ENCODE peak calls at places on chromosome 1, in five cellular contexts. Z is heart left ventricle, K is lower leg skin, L is prostate gland, F is bronchial epithelial cell. R is an unnamed sample.
A peak's percentile ranks its signal among the peaks of the same experiment; 100 is the strongest.

GRCh38 chr1:205998457-205999241 is 4.5 kb downstream of the RAB7B start:
- DNase-seq in K (peak; percentile 68), L (no peak), F (no peak), Z (no peak), R (no peak)

GRCh38 chr1:31939484-31940329 is 1.5 kb upstream of the PTP4A2 start:
- DNase-seq in F (peak; percentile 84), Z (no peak), L (no peak), K (peak; percentile 87), R (peak; percentile 65)

GRCh38 chr1:230917284-230918135 is 49.2 kb upstream of the C1orf198 start:
- DNase-seq in Z (peak; percentile 61), L (peak; percentile 53), F (peak; percentile 58), K (peak; percentile 94), R (peak; percentile 60)

GRCh38 chr1:16215882-16216753 is 3.7 kb upstream of the ARHGEF19 start:
- DNase-seq in K (peak; percentile 94), L (peak; percentile 71), F (peak; percentile 83), Z (peak; percentile 93), R (peak; percentile 57)

GRCh38 chr1:186985889-186986491 is 157.2 kb downstream of the PLA2G4A start:
- DNase-seq in L (peak; percentile 16), K (no peak), F (peak; percentile 65), Z (no peak), R (no peak)

GRCh38 chr1:158283965-158284364 is 5.8 kb upstream of the CD1C start:
- DNase-seq in Z (no peak), F (peak; percentile 5), L (no peak), K (no peak), R (no peak)

GRCh38 chr1:81231729-81232038 is 569.0 kb upstream of the ADGRL2 start:
- DNase-seq in L (no peak), F (peak; percentile 55), Z (no peak), K (no peak), R (no peak)

GRCh38 chr1:17802164-17802563 is 47.0 kb downstream of the ACTL8 start:
- DNase-seq in Z (no peak), K (peak; percentile 74), L (no peak), F (no peak), R (no peak)

GRCh38 chr1:2609271-2610035 is 22.9 kb downstream of the PRXL2B start:
- DNase-seq in L (no peak), F (no peak), K (peak; percentile 79), Z (no peak), R (no peak)

GRCh38 chr1:110034040-110034450 is 379 bp upstream of the STRIP1 start:
- DNase-seq in K (no peak), Z (no peak), L (no peak), F (no peak), R (no peak)

GRCh38 chr1:94298861-94299260 is 61.5 kb upstream of the ARHGAP29 start:
- DNase-seq in K (no peak), L (no peak), Z (no peak), F (no peak), R (no peak)

GRCh38 chr1:246398126-246398813 is 108.8 kb downstream of the SMYD3 start:
- DNase-seq in Z (no peak), L (no peak), F (no peak), K (no peak), R (no peak)

GRCh38 chr1:117387060-117387633 is 19.9 kb downstream of the MAN1A2 start:
- DNase-seq in F (no peak), L (no peak), Z (no peak), K (no peak), R (no peak)

GRCh38 chr1:38094711-38095336 is 48.2 kb upstream of the POU3F1 start:
- DNase-seq in L (no peak), F (no peak), Z (no peak), K (no peak), R (no peak)

GRCh38 chr1:44890007-44890406 is 47.0 kb upstream of the PTCH2 start:
- DNase-seq in F (no peak), L (no peak), K (no peak), Z (no peak), R (no peak)

GRCh38 chr1:25707280-25708016 is 90.9 kb downstream of the MAN1C1 start:
- DNase-seq in L (no peak), K (peak; percentile 58), Z (no peak), F (peak; percentile 66), R (no peak)

GRCh38 chr1:204812842-204813241 is 57.8 kb upstream of the NFASC start:
- DNase-seq in L (no peak), F (no peak), Z (no peak), K (no peak), R (no peak)
- TF ChIP-seq CTCF in L (no peak), F (no peak), Z (no peak), K (no peak), R (no peak)

DNA sequence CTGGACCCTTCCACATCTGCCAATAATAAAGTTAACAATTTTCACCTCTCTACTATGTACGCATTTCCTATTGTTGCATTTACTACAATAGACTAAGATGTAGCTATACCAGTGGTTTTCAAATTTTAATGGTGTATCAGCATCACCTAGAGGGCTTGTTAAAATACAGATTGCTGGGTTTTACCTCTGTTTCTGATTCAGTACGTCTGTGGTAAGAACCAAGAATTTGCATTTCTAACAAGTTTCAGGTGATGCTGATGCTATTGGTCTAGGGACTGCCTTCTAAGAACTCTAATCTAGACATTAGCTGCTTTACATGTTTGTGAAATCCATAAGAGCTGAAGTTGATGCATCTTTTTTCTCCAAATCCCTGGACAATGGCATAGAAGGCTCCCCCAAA is 59.7 kb downstream of the ERICH3 start:
- DNase-seq in Z (no peak), K (no peak), L (no peak), F (no peak), R (no peak)
- TF ChIP-seq CTCF in Z (no peak), K (no peak), L (no peak), F (no peak), R (no peak)

GRCh38 chr1:98046031-98046641 is 125.3 kb upstream of the DPYD start:
- DNase-seq in F (no peak), L (no peak), K (no peak), Z (no peak), R (no peak)

GRCh38 chr1:98049370-98050115 is 128.7 kb upstream of the DPYD start:
- DNase-seq in L (no peak), K (no peak), Z (no peak), F (no peak), R (no peak)

GRCh38 chr1:98051065-98051675 is 130.3 kb upstream of the DPYD start:
- DNase-seq in L (peak; percentile 47), F (peak; percentile 74), Z (peak; percentile 57), K (peak; percentile 91), R (peak; percentile 55)

GRCh38 chr1:98045211-98046030 is 124.6 kb upstream of the DPYD start:
- DNase-seq in L (no peak), K (no peak), F (peak; percentile 39), Z (no peak), R (no peak)

GRCh38 chr1:98048234-98048633 is 127.4 kb upstream of the DPYD start:
- DNase-seq in K (peak; percentile 91), F (peak; percentile 67), Z (peak; percentile 72), L (peak; percentile 60), R (peak; percentile 66)
- TF ChIP-seq CTCF in K (no peak), F (peak; percentile 23), Z (no peak), L (no peak), R (no peak)

DNA sequence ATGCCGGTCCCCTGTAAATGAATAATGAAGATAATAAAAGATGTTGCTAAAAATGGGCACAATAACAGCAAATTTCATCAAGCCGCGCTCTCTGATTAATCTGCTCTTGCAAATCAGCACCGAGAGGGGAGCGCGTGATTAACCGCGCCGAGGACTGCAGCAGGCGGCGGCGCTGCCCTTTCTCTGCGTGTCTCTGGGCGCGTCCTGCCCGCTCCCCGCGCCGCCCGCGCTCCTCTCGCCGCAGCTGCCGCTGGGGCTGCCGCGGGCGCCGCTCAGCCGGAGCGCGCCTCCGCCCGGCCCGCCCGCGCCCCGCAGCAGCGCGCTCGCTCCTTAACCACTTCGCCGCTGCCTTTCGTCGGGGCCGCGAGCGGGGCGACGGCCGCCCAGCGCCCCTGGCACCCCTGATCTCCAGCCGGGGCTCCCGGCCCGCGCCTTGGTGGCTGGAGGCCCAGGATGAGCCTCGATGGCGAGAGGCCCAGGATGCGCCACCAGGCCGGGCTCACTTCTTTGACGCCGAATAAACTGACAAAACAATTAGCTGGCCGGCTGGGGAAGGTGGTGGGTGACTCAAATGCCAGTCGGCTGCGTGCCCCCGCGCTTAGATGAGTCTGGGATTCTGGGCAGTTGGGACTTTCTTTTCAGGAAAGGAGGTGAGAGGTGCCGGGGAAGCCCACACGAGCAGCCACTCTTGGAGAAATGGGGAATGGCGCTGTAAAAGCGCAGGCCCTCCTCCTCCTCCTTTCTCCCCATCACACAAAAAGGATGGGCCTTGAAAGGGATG is 221.4 kb upstream of the PKN2 start:
- DNase-seq in K (no peak), F (peak; percentile 6), L (no peak), Z (peak; percentile 41), R (no peak)
- TF ChIP-seq CTCF in K (no peak), F (no peak), L (no peak), Z (no peak), R (no peak)

GRCh38 chr1:201125805-201126204 is 1.2 kb downstream of the ASCL5 start:
- DNase-seq in K (no peak), Z (no peak), L (no peak), F (no peak), R (no peak)

GRCh38 chr1:201126463-201126831 is 537 bp downstream of the ASCL5 start:
- DNase-seq in L (no peak), Z (no peak), F (no peak), K (no peak), R (no peak)

GRCh38 chr1:201127755-201128455 is 921 bp upstream of the ASCL5 start:
- DNase-seq in L (no peak), K (no peak), F (peak; percentile 33), Z (no peak), R (no peak)

GRCh38 chr1:201128476-201128875 is 1.5 kb upstream of the ASCL5 start:
- DNase-seq in K (no peak), Z (no peak), L (no peak), F (no peak), R (no peak)

DNA sequence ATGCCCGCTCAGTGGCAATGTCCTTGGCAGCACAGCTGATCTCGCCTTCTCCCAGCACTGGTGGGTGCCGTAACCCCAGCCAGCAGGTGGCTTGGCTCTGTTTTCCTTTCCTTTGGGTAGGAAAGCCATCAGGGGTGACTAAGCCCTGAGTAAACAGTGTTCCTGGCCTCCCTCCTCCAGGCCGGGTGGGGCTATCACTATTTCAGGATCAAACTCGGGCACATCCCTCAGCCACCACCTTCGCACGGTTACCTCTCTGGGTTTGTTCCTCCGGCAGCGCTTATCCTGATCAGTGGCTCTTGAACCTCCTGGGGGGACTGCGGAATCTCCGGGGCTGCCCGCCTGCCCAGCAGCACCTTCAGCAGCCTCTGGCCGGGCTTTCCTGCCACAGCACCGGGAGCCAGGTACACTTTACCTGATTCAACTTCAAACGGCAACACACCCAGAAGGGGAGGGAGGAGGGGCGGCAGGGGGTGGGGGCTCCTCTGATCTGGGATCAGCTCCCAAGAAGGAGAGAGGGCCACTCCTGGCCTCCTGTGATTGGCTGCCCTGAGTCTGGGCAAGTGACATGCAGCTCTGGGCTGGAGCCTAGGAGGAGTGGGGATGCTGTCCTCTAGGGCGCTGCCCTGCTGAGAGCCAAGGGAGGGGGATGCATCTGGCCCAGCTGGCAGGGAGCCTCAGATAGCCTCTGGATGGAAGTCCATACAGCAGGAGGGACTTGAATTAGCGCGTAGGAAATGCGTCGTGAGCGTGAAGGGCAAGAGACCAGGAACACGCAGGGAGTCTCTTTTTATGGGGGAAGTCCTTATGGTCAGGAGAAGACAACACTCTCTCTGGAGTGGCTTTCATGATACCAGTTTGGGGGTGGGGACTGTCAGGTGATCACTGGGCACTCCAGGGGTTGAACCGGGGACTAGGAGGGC is at the start of gene ASCL5:
- DNase-seq in L (no peak), F (peak; percentile 65), K (no peak), Z (no peak), R (no peak)
- TF ChIP-seq CTCF in L (no peak), F (peak; percentile 60), K (no peak), Z (no peak), R (no peak)

R was measured in natural killer cell.